ENCODE peak calls at places on chromosome 15, in five cellular contexts. One of them, this sample, is unnamed.

GRCh38 chr15:101561584-101561906 is 72.0 kb upstream of the PCSK6 start:
- DNase-seq in neuronal stem cell: no peak
- DNase-seq in H9: no peak
- DNase-seq in IMR-90: no peak
- DNase-seq in mesenchymal stem cell: no peak
- DNase-seq in this sample: no peak

GRCh38 chr15:48388017-48388936 is 57.0 kb downstream of the DUT start:
- DNase-seq in neuronal stem cell: no peak
- DNase-seq in IMR-90: peak; percentile 37
- DNase-seq in mesenchymal stem cell: peak; percentile 21
- DNase-seq in H9: no peak
- DNase-seq in this sample: no peak

GRCh38 chr15:60381148-60381788 is 16.5 kb downstream of the ANXA2 start:
- DNase-seq in H9: no peak
- DNase-seq in mesenchymal stem cell: peak; percentile 70
- DNase-seq in neuronal stem cell: no peak
- DNase-seq in IMR-90: peak; percentile 57
- DNase-seq in this sample: no peak

GRCh38 chr15:48778338-48778730 is 32.5 kb downstream of the CEP152 start:
- DNase-seq in IMR-90: peak; percentile 8
- DNase-seq in mesenchymal stem cell: no peak
- DNase-seq in H9: no peak
- DNase-seq in neuronal stem cell: no peak
- DNase-seq in this sample: no peak

GRCh38 chr15:69467636-69468035 is 15.0 kb downstream of the RPLP1 start:
- DNase-seq in neuronal stem cell: no peak
- DNase-seq in mesenchymal stem cell: no peak
- DNase-seq in H9: no peak
- DNase-seq in IMR-90: no peak
- DNase-seq in this sample: no peak

GRCh38 chr15:63019539-63020109 is 22.9 kb upstream of the TPM1 start:
- DNase-seq in H9: peak; percentile 74
- DNase-seq in mesenchymal stem cell: peak; percentile 78
- DNase-seq in IMR-90: peak; percentile 95
- DNase-seq in neuronal stem cell: no peak
- DNase-seq in this sample: peak; percentile 65

GRCh38 chr15:52107238-52107637 is 5.3 kb downstream of the BCL2L10 start:
- DNase-seq in neuronal stem cell: no peak
- DNase-seq in H9: no peak
- DNase-seq in IMR-90: no peak
- DNase-seq in mesenchymal stem cell: no peak
- DNase-seq in this sample: no peak

GRCh38 chr15:87874896-87875661 is 381.5 kb downstream of the NTRK3 start:
- DNase-seq in H9: peak; percentile 52
- DNase-seq in mesenchymal stem cell: peak; percentile 62
- DNase-seq in neuronal stem cell: peak; percentile 41
- DNase-seq in IMR-90: peak; percentile 65
- DNase-seq in this sample: no peak

GRCh38 chr15:33370225-33371020 is 59.7 kb downstream of the RYR3 start:
- DNase-seq in H9: no peak
- DNase-seq in mesenchymal stem cell: no peak
- DNase-seq in neuronal stem cell: no peak
- DNase-seq in IMR-90: no peak
- DNase-seq in this sample: no peak

GRCh38 chr15:88032787-88033186 is 223.8 kb downstream of the NTRK3 start:
- DNase-seq in H9: no peak
- DNase-seq in neuronal stem cell: no peak
- DNase-seq in mesenchymal stem cell: no peak
- DNase-seq in IMR-90: no peak
- DNase-seq in this sample: no peak

GRCh38 chr15:81362790-81363189 is 11.2 kb downstream of the TMC3 start:
- DNase-seq in neuronal stem cell: no peak
- DNase-seq in mesenchymal stem cell: no peak
- DNase-seq in IMR-90: no peak
- DNase-seq in H9: no peak
- DNase-seq in this sample: no peak

GRCh38 chr15:58524247-58524646 is 92.5 kb downstream of the LIPC start:
- DNase-seq in IMR-90: no peak
- DNase-seq in neuronal stem cell: no peak
- DNase-seq in H9: no peak
- DNase-seq in mesenchymal stem cell: no peak
- DNase-seq in this sample: no peak

GRCh38 chr15:83380682-83381081 is 66.5 kb upstream of the SH3GL3 start:
- DNase-seq in H9: peak; percentile 62
- DNase-seq in mesenchymal stem cell: peak; percentile 35
- DNase-seq in neuronal stem cell: no peak
- DNase-seq in IMR-90: peak; percentile 26
- DNase-seq in this sample: peak; percentile 81

GRCh38 chr15:66908503-66909095 is 156.8 kb upstream of the SMAD3 start:
- DNase-seq in neuronal stem cell: no peak
- DNase-seq in mesenchymal stem cell: no peak
- DNase-seq in H9: no peak
- DNase-seq in IMR-90: peak; percentile 30
- DNase-seq in this sample: no peak

GRCh38 chr15:66594836-66595235 is 29.0 kb upstream of the LCTL start:
- DNase-seq in mesenchymal stem cell: no peak
- DNase-seq in neuronal stem cell: no peak
- DNase-seq in H9: no peak
- DNase-seq in IMR-90: no peak
- DNase-seq in this sample: no peak

GRCh38 chr15:32030795-32031194 is 480 bp downstream of the CHRNA7 start:
- DNase-seq in IMR-90: no peak
- DNase-seq in mesenchymal stem cell: no peak
- DNase-seq in neuronal stem cell: no peak
- DNase-seq in H9: peak; percentile 41
- DNase-seq in this sample: peak; percentile 52

GRCh38 chr15:32029862-32030781 is at the start of gene CHRNA7:
- DNase-seq in neuronal stem cell: peak; percentile 71
- DNase-seq in IMR-90: peak; percentile 3
- DNase-seq in mesenchymal stem cell: peak; percentile 19
- DNase-seq in H9: peak; percentile 86
- DNase-seq in this sample: peak; percentile 84

GRCh38 chr15:32034106-32034505 is 3.8 kb downstream of the CHRNA7 start:
- DNase-seq in IMR-90: no peak
- DNase-seq in H9: no peak
- DNase-seq in mesenchymal stem cell: no peak
- DNase-seq in neuronal stem cell: no peak
- DNase-seq in this sample: no peak

GRCh38 chr15:32035285-32035684 is 5.0 kb downstream of the CHRNA7 start:
- DNase-seq in H9: no peak
- DNase-seq in neuronal stem cell: no peak
- DNase-seq in IMR-90: no peak
- DNase-seq in mesenchymal stem cell: no peak
- DNase-seq in this sample: no peak

GRCh38 chr15:32033186-32033890 is 3.0 kb downstream of the CHRNA7 start:
- DNase-seq in mesenchymal stem cell: no peak
- DNase-seq in neuronal stem cell: no peak
- DNase-seq in IMR-90: no peak
- DNase-seq in H9: no peak
- DNase-seq in this sample: no peak
- H3K4me1 ChIP-seq in mesenchymal stem cell: peaks cover 10% of the 10 kb centered on the region
- H3K4me1 ChIP-seq in neuronal stem cell: peaks cover 3% of the 10 kb centered on the region
- H3K4me1 ChIP-seq in IMR-90: no peaks in the 10 kb centered on the region
- H3K4me1 ChIP-seq in H9: no peaks in the 10 kb centered on the region
- H3K4me1 ChIP-seq in this sample: no peaks in the 10 kb centered on the region

DNA sequence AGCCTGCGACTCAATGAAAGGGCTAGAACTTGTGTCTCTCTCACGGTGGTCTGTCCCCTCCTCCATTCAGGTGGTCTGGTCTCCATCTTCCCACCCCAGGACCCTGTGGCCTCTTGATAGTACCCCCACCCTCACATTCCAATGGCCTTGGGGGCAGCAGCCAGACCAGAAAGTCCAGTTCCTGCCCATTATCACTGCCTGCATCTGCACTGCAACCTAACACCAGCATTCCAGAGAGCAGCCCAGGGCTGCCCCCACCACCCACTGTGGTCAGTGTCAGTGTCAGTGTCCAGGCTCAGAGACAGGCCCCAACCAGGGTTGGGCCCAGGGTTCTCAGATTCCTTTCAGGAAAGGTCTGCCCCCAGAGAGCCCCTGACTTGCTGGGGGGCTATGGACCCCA is 12.6 kb downstream of the IGDCC3 start:
- DNase-seq in IMR-90: no peak
- DNase-seq in mesenchymal stem cell: peak; percentile 40
- DNase-seq in H9: peak; percentile 76
- DNase-seq in neuronal stem cell: no peak
- DNase-seq in this sample: peak; percentile 92
- H2BK15ac ChIP-seq in IMR-90: no peak overlapping the region
- H2BK15ac ChIP-seq in mesenchymal stem cell: peak overlapping the region; percentile 86
- H2BK15ac ChIP-seq in H9: no peak overlapping the region
- H2BK15ac ChIP-seq in neuronal stem cell: peak overlapping the region; percentile 31
- H2BK15ac ChIP-seq in this sample: no peak overlapping the region

GRCh38 chr15:40252141-40252437 is 13.2 kb downstream of the PAK6 start:
- DNase-seq in H9: no peak
- DNase-seq in neuronal stem cell: no peak
- DNase-seq in mesenchymal stem cell: no peak
- DNase-seq in IMR-90: no peak
- DNase-seq in this sample: no peak
- H3K4me1 ChIP-seq in H9: no peaks in the 10 kb centered on the region
- H3K4me1 ChIP-seq in neuronal stem cell: peaks cover 7% of the 10 kb centered on the region
- H3K4me1 ChIP-seq in mesenchymal stem cell: peaks cover 32% of the 10 kb centered on the region
- H3K4me1 ChIP-seq in IMR-90: peaks cover 2% of the 10 kb centered on the region
- H3K4me1 ChIP-seq in this sample: no peaks in the 10 kb centered on the region

GRCh38 chr15:89673162-89673506 is 6.0 kb downstream of the PLIN1 start:
- DNase-seq in mesenchymal stem cell: peak; percentile 42
- DNase-seq in IMR-90: no peak
- DNase-seq in H9: peak; percentile 91
- DNase-seq in neuronal stem cell: peak; percentile 65
- DNase-seq in this sample: peak; percentile 84
- H2BK15ac ChIP-seq in mesenchymal stem cell: no peak overlapping the region
- H2BK15ac ChIP-seq in IMR-90: no peak overlapping the region
- H2BK15ac ChIP-seq in H9: no peak overlapping the region
- H2BK15ac ChIP-seq in neuronal stem cell: no peak overlapping the region
- H2BK15ac ChIP-seq in this sample: no peak overlapping the region

GRCh38 chr15:41861736-41862356 is 23.2 kb downstream of the PLA2G4B start:
- DNase-seq in mesenchymal stem cell: no peak
- DNase-seq in H9: no peak
- DNase-seq in IMR-90: no peak
- DNase-seq in neuronal stem cell: no peak
- DNase-seq in this sample: no peak

GRCh38 chr15:41860049-41860828 is 21.6 kb downstream of the PLA2G4B start:
- DNase-seq in mesenchymal stem cell: no peak
- DNase-seq in neuronal stem cell: no peak
- DNase-seq in IMR-90: no peak
- DNase-seq in H9: no peak
- DNase-seq in this sample: peak; percentile 27

GRCh38 chr15:41865490-41866055 is 26.9 kb downstream of the PLA2G4B start:
- DNase-seq in mesenchymal stem cell: no peak
- DNase-seq in neuronal stem cell: no peak
- DNase-seq in H9: no peak
- DNase-seq in IMR-90: no peak
- DNase-seq in this sample: no peak

GRCh38 chr15:41866263-41866703 is 27.6 kb downstream of the SPTBN5 start:
- DNase-seq in H9: no peak
- DNase-seq in mesenchymal stem cell: no peak
- DNase-seq in IMR-90: no peak
- DNase-seq in neuronal stem cell: peak; percentile 52
- DNase-seq in this sample: peak; percentile 67

GRCh38 chr15:41862515-41863116 is 24.0 kb downstream of the PLA2G4B start:
- DNase-seq in IMR-90: no peak
- DNase-seq in neuronal stem cell: no peak
- DNase-seq in H9: peak; percentile 73
- DNase-seq in mesenchymal stem cell: no peak
- DNase-seq in this sample: peak; percentile 57
- H3K4me1 ChIP-seq in IMR-90: no peaks in the 10 kb centered on the region
- H3K4me1 ChIP-seq in neuronal stem cell: peaks cover 29% of the 10 kb centered on the region
- H3K4me1 ChIP-seq in H9: no peaks in the 10 kb centered on the region
- H3K4me1 ChIP-seq in mesenchymal stem cell: peaks cover 3% of the 10 kb centered on the region
- H3K4me1 ChIP-seq in this sample: no peaks in the 10 kb centered on the region

GRCh38 chr15:85794598-85795319 is at the start of gene KLHL25:
- DNase-seq in neuronal stem cell: peak; percentile 91
- DNase-seq in mesenchymal stem cell: peak; percentile 95
- DNase-seq in IMR-90: peak; percentile 92
- DNase-seq in H9: peak; percentile 96
- DNase-seq in this sample: peak; percentile 98

GRCh38 chr15:85793641-85794597 is 806 bp downstream of the KLHL25 start:
- DNase-seq in mesenchymal stem cell: peak; percentile 47
- DNase-seq in H9: no peak
- DNase-seq in IMR-90: peak; percentile 15
- DNase-seq in neuronal stem cell: peak; percentile 48
- DNase-seq in this sample: peak; percentile 40

GRCh38 chr15:85789496-85789875 is 5.2 kb downstream of the KLHL25 start:
- DNase-seq in neuronal stem cell: no peak
- DNase-seq in H9: no peak
- DNase-seq in IMR-90: no peak
- DNase-seq in mesenchymal stem cell: no peak
- DNase-seq in this sample: no peak

GRCh38 chr15:85792872-85793621 is 1.7 kb downstream of the KLHL25 start:
- DNase-seq in neuronal stem cell: no peak
- DNase-seq in IMR-90: no peak
- DNase-seq in mesenchymal stem cell: no peak
- DNase-seq in H9: no peak
- DNase-seq in this sample: no peak

GRCh38 chr15:85792102-85792731 is 2.5 kb downstream of the KLHL25 start:
- DNase-seq in neuronal stem cell: no peak
- DNase-seq in IMR-90: no peak
- DNase-seq in H9: no peak
- DNase-seq in mesenchymal stem cell: no peak
- DNase-seq in this sample: no peak
- H2BK15ac ChIP-seq in neuronal stem cell: no peak overlapping the region
- H2BK15ac ChIP-seq in IMR-90: no peak overlapping the region
- H2BK15ac ChIP-seq in H9: no peak overlapping the region
- H2BK15ac ChIP-seq in mesenchymal stem cell: no peak overlapping the region
- H2BK15ac ChIP-seq in this sample: no peak overlapping the region

This sample was measured in mesendoderm.